ENCODE peak calls at places on chromosome 3, in ten cellular contexts. One of them, this sample, is unnamed.
A peak's percentile ranks its signal among the peaks of the same experiment; 100 is the strongest.

GRCh38 chr3:73461582-73461981 is 163.2 kb downstream of the PDZRN3 start:
- DNase-seq in endodermal cell: no peak
- DNase-seq in heart right ventricle: peak; percentile 36
- DNase-seq in tibial artery: no peak
- DNase-seq in HepG2: no peak
- DNase-seq in A673: no peak
- DNase-seq in GM06990: no peak
- DNase-seq in pancreas: no peak
- DNase-seq in PC-3: no peak
- DNase-seq in bronchial epithelial cell: no peak
- DNase-seq in this sample: no peak

GRCh38 chr3:19065027-19065426 is 83.3 kb upstream of the KCNH8 start:
- DNase-seq in HepG2: peak; percentile 10
- DNase-seq in A673: peak; percentile 3
- DNase-seq in bronchial epithelial cell: no peak
- DNase-seq in tibial artery: no peak
- DNase-seq in GM06990: no peak
- DNase-seq in heart right ventricle: no peak
- DNase-seq in endodermal cell: no peak
- DNase-seq in PC-3: peak; percentile 14
- DNase-seq in pancreas: no peak
- DNase-seq in this sample: no peak

GRCh38 chr3:114121996-114122709 is 56.7 kb downstream of the DRD3 start:
- DNase-seq in endodermal cell: no peak
- DNase-seq in HepG2: no peak
- DNase-seq in pancreas: no peak
- DNase-seq in A673: no peak
- DNase-seq in PC-3: peak; percentile 9
- DNase-seq in heart right ventricle: peak; percentile 60
- DNase-seq in tibial artery: no peak
- DNase-seq in GM06990: no peak
- DNase-seq in bronchial epithelial cell: peak; percentile 48
- DNase-seq in this sample: no peak

GRCh38 chr3:196122021-196122687 is 40.3 kb upstream of the TFRC start:
- DNase-seq in PC-3: no peak
- DNase-seq in heart right ventricle: no peak
- DNase-seq in pancreas: no peak
- DNase-seq in tibial artery: no peak
- DNase-seq in GM06990: no peak
- DNase-seq in endodermal cell: no peak
- DNase-seq in bronchial epithelial cell: no peak
- DNase-seq in HepG2: peak; percentile 29
- DNase-seq in A673: no peak
- DNase-seq in this sample: no peak

GRCh38 chr3:97952280-97952679 is 20.0 kb downstream of the RIOX2 start:
- DNase-seq in HepG2: no peak
- DNase-seq in heart right ventricle: no peak
- DNase-seq in PC-3: peak; percentile 25
- DNase-seq in bronchial epithelial cell: peak; percentile 62
- DNase-seq in endodermal cell: no peak
- DNase-seq in tibial artery: peak; percentile 63
- DNase-seq in GM06990: no peak
- DNase-seq in pancreas: no peak
- DNase-seq in A673: no peak
- DNase-seq in this sample: peak; percentile 58

GRCh38 chr3:186722457-186722856 is 5.3 kb downstream of the KNG1 start:
- DNase-seq in A673: peak; percentile 6
- DNase-seq in tibial artery: no peak
- DNase-seq in GM06990: no peak
- DNase-seq in pancreas: no peak
- DNase-seq in bronchial epithelial cell: peak; percentile 30
- DNase-seq in HepG2: peak; percentile 18
- DNase-seq in PC-3: peak; percentile 20
- DNase-seq in heart right ventricle: no peak
- DNase-seq in endodermal cell: peak; percentile 82
- DNase-seq in this sample: no peak

GRCh38 chr3:113953677-113954076 is 5.9 kb downstream of the ZDHHC23 start:
- DNase-seq in GM06990: no peak
- DNase-seq in pancreas: no peak
- DNase-seq in bronchial epithelial cell: no peak
- DNase-seq in A673: peak; percentile 7
- DNase-seq in HepG2: no peak
- DNase-seq in tibial artery: no peak
- DNase-seq in PC-3: no peak
- DNase-seq in heart right ventricle: no peak
- DNase-seq in endodermal cell: no peak
- DNase-seq in this sample: no peak

GRCh38 chr3:12659316-12660015 is 4.5 kb downstream of the RAF1 start:
- DNase-seq in pancreas: no peak
- DNase-seq in tibial artery: no peak
- DNase-seq in A673: no peak
- DNase-seq in HepG2: no peak
- DNase-seq in endodermal cell: no peak
- DNase-seq in GM06990: no peak
- DNase-seq in bronchial epithelial cell: no peak
- DNase-seq in heart right ventricle: no peak
- DNase-seq in PC-3: peak; percentile 17
- DNase-seq in this sample: no peak

GRCh38 chr3:52291508-52292181 is 4.0 kb downstream of the GLYCTK start:
- DNase-seq in tibial artery: no peak
- DNase-seq in heart right ventricle: peak; percentile 33
- DNase-seq in PC-3: peak; percentile 45
- DNase-seq in pancreas: peak; percentile 59
- DNase-seq in GM06990: no peak
- DNase-seq in endodermal cell: peak; percentile 79
- DNase-seq in bronchial epithelial cell: no peak
- DNase-seq in A673: no peak
- DNase-seq in HepG2: no peak
- DNase-seq in this sample: peak; percentile 51

GRCh38 chr3:121718205-121718846 is 31.2 kb downstream of the GOLGB1 start:
- DNase-seq in A673: no peak
- DNase-seq in PC-3: no peak
- DNase-seq in pancreas: no peak
- DNase-seq in GM06990: no peak
- DNase-seq in tibial artery: no peak
- DNase-seq in endodermal cell: no peak
- DNase-seq in HepG2: no peak
- DNase-seq in bronchial epithelial cell: no peak
- DNase-seq in heart right ventricle: no peak
- DNase-seq in this sample: no peak
- H3K36me3 ChIP-seq in A673: peaks cover 38% of the 10 kb centered on the region
- H3K36me3 ChIP-seq in PC-3: peaks cover 77% of the 10 kb centered on the region
- H3K36me3 ChIP-seq in pancreas: peaks cover 27% of the 10 kb centered on the region
- H3K36me3 ChIP-seq in GM06990: peaks cover 21% of the 10 kb centered on the region
- H3K36me3 ChIP-seq in tibial artery: peaks cover 70% of the 10 kb centered on the region
- H3K36me3 ChIP-seq in endodermal cell: peaks cover 93% of the 10 kb centered on the region
- H3K36me3 ChIP-seq in HepG2: peaks cover 71% of the 10 kb centered on the region
- H3K36me3 ChIP-seq in bronchial epithelial cell: peaks cover 16% of the 10 kb centered on the region
- H3K36me3 ChIP-seq in heart right ventricle: peaks cover 99% of the 10 kb centered on the region
- H3K36me3 ChIP-seq in this sample: no peaks in the 10 kb centered on the region

GRCh38 chr3:103919327-103919726 is 1447.4 kb upstream of the ALCAM start:
- DNase-seq in heart right ventricle: no peak
- DNase-seq in HepG2: no peak
- DNase-seq in pancreas: no peak
- DNase-seq in endodermal cell: no peak
- DNase-seq in PC-3: peak; percentile 25
- DNase-seq in bronchial epithelial cell: no peak
- DNase-seq in tibial artery: no peak
- DNase-seq in A673: peak; percentile 44
- DNase-seq in GM06990: no peak
- DNase-seq in this sample: no peak
- TF ChIP-seq CTCF in heart right ventricle: no peak
- TF ChIP-seq CTCF in HepG2: no peak
- TF ChIP-seq CTCF in pancreas: no peak
- TF ChIP-seq CTCF in endodermal cell: no peak
- TF ChIP-seq CTCF in PC-3: peak; percentile 52
- TF ChIP-seq CTCF in bronchial epithelial cell: no peak
- TF ChIP-seq CTCF in tibial artery: no peak
- TF ChIP-seq CTCF in A673: peak; percentile 50
- TF ChIP-seq CTCF in GM06990: no peak
- TF ChIP-seq CTCF in this sample: no peak

DNA sequence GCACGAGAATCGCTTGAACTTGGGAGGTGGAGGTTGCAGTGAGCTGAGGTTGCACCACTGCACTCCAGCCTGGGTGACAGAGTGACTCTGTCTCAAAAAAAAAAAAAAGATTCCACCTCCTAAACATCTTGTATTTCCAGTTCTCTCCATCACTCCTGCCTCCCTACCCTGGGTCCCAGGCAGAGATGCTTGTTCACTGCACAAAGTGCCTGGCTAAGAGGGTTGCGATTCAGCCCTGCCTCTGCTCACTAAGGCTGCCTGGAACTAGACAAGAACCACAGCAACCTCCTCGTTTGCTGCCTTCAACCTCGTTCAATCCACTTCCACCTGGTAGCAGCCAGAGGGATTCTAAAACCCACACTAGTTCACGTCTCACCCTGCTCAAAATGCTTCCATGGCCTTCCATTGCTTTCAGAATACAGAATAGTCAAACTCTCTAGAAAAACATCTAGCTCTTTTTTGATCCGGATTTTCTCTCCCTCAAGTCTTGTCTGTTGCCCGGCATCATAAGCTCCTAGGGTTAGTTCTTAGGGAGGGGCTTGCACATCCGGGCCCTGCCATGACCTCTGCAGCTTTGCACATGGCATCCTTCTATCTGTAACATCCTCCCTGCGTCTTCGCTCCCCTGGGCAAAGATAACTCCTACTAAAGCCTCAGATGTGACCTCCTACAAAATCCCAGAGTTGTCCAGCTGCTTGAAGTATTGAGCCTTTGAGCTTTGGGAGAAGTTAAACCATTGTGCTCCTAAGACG is 1.0 kb upstream of the MCM2 start:
- DNase-seq in PC-3: no peak
- DNase-seq in GM06990: no peak
- DNase-seq in HepG2: no peak
- DNase-seq in heart right ventricle: no peak
- DNase-seq in A673: no peak
- DNase-seq in endodermal cell: no peak
- DNase-seq in bronchial epithelial cell: no peak
- DNase-seq in pancreas: no peak
- DNase-seq in tibial artery: no peak
- DNase-seq in this sample: no peak
- H3K4me3 ChIP-seq in PC-3: peak overlapping the region; percentile 81
- H3K4me3 ChIP-seq in GM06990: peak overlapping the region; percentile 81
- H3K4me3 ChIP-seq in HepG2: no peak overlapping the region
- H3K4me3 ChIP-seq in heart right ventricle: peak overlapping the region; percentile 68
- H3K4me3 ChIP-seq in A673: peak overlapping the region; percentile 62
- H3K4me3 ChIP-seq in endodermal cell: peak overlapping the region; percentile 92
- H3K4me3 ChIP-seq in bronchial epithelial cell: no peak overlapping the region
- H3K4me3 ChIP-seq in pancreas: peak overlapping the region; percentile 62
- H3K4me3 ChIP-seq in tibial artery: no peak overlapping the region
- H3K4me3 ChIP-seq in this sample: peak overlapping the region; percentile 67

DNA sequence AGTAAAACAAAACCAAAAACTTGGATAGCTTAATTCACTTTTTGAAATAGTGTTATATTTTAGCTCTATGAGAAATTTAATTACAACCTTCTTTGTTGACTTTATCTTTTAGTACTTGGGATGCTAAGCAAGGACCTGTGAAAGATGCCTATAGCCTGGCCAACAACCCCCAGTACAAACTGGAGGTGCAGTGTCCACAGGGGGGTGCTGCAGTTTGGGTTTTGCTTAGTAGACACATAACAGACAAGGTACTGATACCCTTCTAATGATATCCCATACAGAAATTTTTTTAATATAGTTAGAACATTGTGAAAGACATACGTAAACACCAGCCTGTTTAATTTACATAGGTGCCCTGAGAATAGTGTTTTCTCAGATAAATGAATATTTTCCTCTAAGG is 35.3 kb downstream of the CAPN7 start:
- DNase-seq in pancreas: no peak
- DNase-seq in bronchial epithelial cell: peak; percentile 24
- DNase-seq in heart right ventricle: no peak
- DNase-seq in PC-3: peak; percentile 34
- DNase-seq in tibial artery: peak; percentile 42
- DNase-seq in endodermal cell: peak; percentile 74
- DNase-seq in GM06990: no peak
- DNase-seq in HepG2: no peak
- DNase-seq in A673: peak; percentile 42
- DNase-seq in this sample: no peak
- H3K36me3 ChIP-seq in pancreas: peaks cover 16% of the 10 kb centered on the region
- H3K36me3 ChIP-seq in bronchial epithelial cell: peaks cover 5% of the 10 kb centered on the region
- H3K36me3 ChIP-seq in heart right ventricle: peaks cover 97% of the 10 kb centered on the region
- H3K36me3 ChIP-seq in PC-3: peaks cover 61% of the 10 kb centered on the region
- H3K36me3 ChIP-seq in tibial artery: peaks cover 73% of the 10 kb centered on the region
- H3K36me3 ChIP-seq in endodermal cell: peaks cover 79% of the 10 kb centered on the region
- H3K36me3 ChIP-seq in GM06990: peaks cover 10% of the 10 kb centered on the region
- H3K36me3 ChIP-seq in HepG2: peaks cover 61% of the 10 kb centered on the region
- H3K36me3 ChIP-seq in A673: peaks cover 48% of the 10 kb centered on the region
- H3K36me3 ChIP-seq in this sample: peaks cover 3% of the 10 kb centered on the region

GRCh38 chr3:194129581-194130133 is 6.3 kb upstream of the HES1 start:
- DNase-seq in GM06990: no peak
- DNase-seq in pancreas: no peak
- DNase-seq in endodermal cell: peak; percentile 90
- DNase-seq in HepG2: peak; percentile 80
- DNase-seq in bronchial epithelial cell: no peak
- DNase-seq in tibial artery: no peak
- DNase-seq in heart right ventricle: no peak
- DNase-seq in PC-3: no peak
- DNase-seq in A673: no peak
- DNase-seq in this sample: no peak
- TF ChIP-seq CTCF in GM06990: no peak
- TF ChIP-seq CTCF in pancreas: no peak
- TF ChIP-seq CTCF in endodermal cell: no peak
- TF ChIP-seq CTCF in HepG2: no peak
- TF ChIP-seq CTCF in bronchial epithelial cell: no peak
- TF ChIP-seq CTCF in tibial artery: no peak
- TF ChIP-seq CTCF in heart right ventricle: no peak
- TF ChIP-seq CTCF in PC-3: no peak
- TF ChIP-seq CTCF in A673: no peak
- TF ChIP-seq CTCF in this sample: no peak

DNA sequence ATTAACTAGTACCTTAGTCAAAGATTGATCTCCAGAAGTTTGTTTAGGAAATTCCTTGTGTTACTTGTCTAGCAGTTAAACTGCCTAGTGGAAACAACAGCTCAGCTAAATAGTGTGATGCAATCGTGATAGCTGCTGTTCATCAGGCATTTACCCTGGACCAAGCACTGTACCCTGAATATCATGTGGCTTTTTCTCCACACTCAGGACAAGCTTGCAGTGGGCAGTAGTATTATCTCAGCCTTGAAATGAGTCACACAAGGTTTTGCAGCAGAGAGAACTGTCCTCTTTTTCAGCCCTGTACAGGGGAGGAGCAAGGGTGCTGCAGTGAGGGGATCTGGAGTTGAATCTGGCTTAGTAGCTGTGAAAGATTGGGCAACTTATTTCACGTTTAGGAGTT is 208.4 kb downstream of the TP63 start:
- DNase-seq in pancreas: no peak
- DNase-seq in A673: peak; percentile 27
- DNase-seq in endodermal cell: no peak
- DNase-seq in GM06990: no peak
- DNase-seq in bronchial epithelial cell: peak; percentile 89
- DNase-seq in PC-3: peak; percentile 27
- DNase-seq in HepG2: no peak
- DNase-seq in heart right ventricle: no peak
- DNase-seq in tibial artery: no peak
- DNase-seq in this sample: no peak
- H3K4me3 ChIP-seq in pancreas: no peak overlapping the region
- H3K4me3 ChIP-seq in A673: no peak overlapping the region
- H3K4me3 ChIP-seq in endodermal cell: no peak overlapping the region
- H3K4me3 ChIP-seq in GM06990: no peak overlapping the region
- H3K4me3 ChIP-seq in bronchial epithelial cell: no peak overlapping the region
- H3K4me3 ChIP-seq in PC-3: no peak overlapping the region
- H3K4me3 ChIP-seq in HepG2: no peak overlapping the region
- H3K4me3 ChIP-seq in heart right ventricle: no peak overlapping the region
- H3K4me3 ChIP-seq in tibial artery: no peak overlapping the region
- H3K4me3 ChIP-seq in this sample: no peak overlapping the region

GRCh38 chr3:126472277-126473006 is 3.2 kb downstream of the ZXDC start:
- DNase-seq in heart right ventricle: no peak
- DNase-seq in HepG2: peak; percentile 94
- DNase-seq in GM06990: no peak
- DNase-seq in A673: peak; percentile 93
- DNase-seq in tibial artery: peak; percentile 91
- DNase-seq in bronchial epithelial cell: peak; percentile 96
- DNase-seq in PC-3: peak; percentile 39
- DNase-seq in endodermal cell: no peak
- DNase-seq in pancreas: peak; percentile 65
- DNase-seq in this sample: peak; percentile 85
- H3K36me3 ChIP-seq in heart right ventricle: peaks cover 45% of the 10 kb centered on the region
- H3K36me3 ChIP-seq in HepG2: peaks cover 41% of the 10 kb centered on the region
- H3K36me3 ChIP-seq in GM06990: peaks cover 14% of the 10 kb centered on the region
- H3K36me3 ChIP-seq in A673: peaks cover 46% of the 10 kb centered on the region
- H3K36me3 ChIP-seq in tibial artery: peaks cover 32% of the 10 kb centered on the region
- H3K36me3 ChIP-seq in bronchial epithelial cell: peaks cover 22% of the 10 kb centered on the region
- H3K36me3 ChIP-seq in PC-3: peaks cover 14% of the 10 kb centered on the region
- H3K36me3 ChIP-seq in endodermal cell: peaks cover 47% of the 10 kb centered on the region
- H3K36me3 ChIP-seq in pancreas: peaks cover 28% of the 10 kb centered on the region
- H3K36me3 ChIP-seq in this sample: peaks cover 42% of the 10 kb centered on the region